ENCODE peak calls at places on chromosomes 13 and 19, in four cellular contexts. U is H1, W is fibroblast of lung, S is mammary epithelial cell. X is an unnamed sample.

GRCh38 chr13:30810261-30810701 is 74.9 kb downstream of the ALOX5AP start:
- DNase-seq in W (no peak), U (no peak), S (peak), X (no peak)

GRCh38 chr13:94328336-94329041 is 151.0 kb downstream of the DCT start:
- DNase-seq in S (no peak), W (no peak), U (no peak), X (no peak)

GRCh38 chr13:60152904-60153303 is 10.8 kb downstream of the DIAPH3 start:
- DNase-seq in S (no peak), U (no peak), W (peak), X (no peak)

GRCh38 chr13:107884564-107884963 is 330.8 kb downstream of the LIG4 start:
- DNase-seq in U (no peak), W (no peak), S (no peak), X (no peak)

GRCh38 chr13:94331281-94331680 is 148.2 kb downstream of the DCT start:
- DNase-seq in W (no peak), S (no peak), U (no peak), X (no peak)

GRCh38 chr13:23087884-23088283 is 92.9 kb upstream of the SGCG start:
- DNase-seq in U (peak), W (peak), S (no peak), X (peak)

GRCh38 chr13:97328222-97328790 is 105.7 kb upstream of the RAP2A start:
- DNase-seq in S (peak), U (no peak), W (peak), X (no peak)

GRCh38 chr19:10756791-10757190 is 38.9 kb downstream of the DNM2 start:
- DNase-seq in W (no peak), S (no peak), U (no peak), X (no peak)

GRCh38 chr19:15564534-15565168 is 50.4 kb upstream of the CYP4F8 start:
- DNase-seq in W (no peak), S (no peak), U (no peak), X (no peak)

GRCh38 chr13:19183676-19184075 is 2.1 kb upstream of the TUBA3C start:
- DNase-seq in S (no peak), W (no peak), U (no peak), X (no peak)

GRCh38 chr13:43153436-43154082 is 130.2 kb downstream of the DNAJC15 start:
- DNase-seq in U (no peak), W (peak), S (peak), X (no peak)

GRCh38 chr13:28448959-28449358 is 46.0 kb downstream of the FLT1 start:
- DNase-seq in W (no peak), U (no peak), S (no peak), X (no peak)

GRCh38 chr13:73782781-73783180 is 351.4 kb downstream of the KLF12 start:
- DNase-seq in U (no peak), W (peak), S (no peak), X (no peak)

GRCh38 chr19:51407631-51408131 is 9.8 kb downstream of the SIGLEC10 start:
- DNase-seq in S (peak), U (no peak), W (peak), X (no peak)

GRCh38 chr19:27764186-27764804 is 1448.7 kb downstream of the UQCRFS1 start:
- DNase-seq in W (no peak), S (no peak), U (no peak), X (no peak)

GRCh38 chr13:79470666-79471065 is 10.3 kb upstream of the NDFIP2 start:
- DNase-seq in W (no peak), U (no peak), S (no peak), X (no peak)

GRCh38 chr13:113399755-113400149 is 35.8 kb upstream of the GRTP1 start:
- DNase-seq in U (no peak), W (no peak), S (no peak), X (no peak)

GRCh38 chr13:48797127-48797526 is 143.4 kb downstream of the CYSLTR2 start:
- DNase-seq in S (no peak), U (no peak), W (no peak), X (no peak)

GRCh38 chr19:47735131-47735530 is 10.2 kb upstream of the NOP53 start:
- DNase-seq in S (no peak), W (no peak), U (no peak), X (no peak)

GRCh38 chr19:46839752-46840151 is 10.9 kb downstream of the AP2S1 start:
- DNase-seq in S (no peak), W (no peak), U (no peak), X (peak)

GRCh38 chr13:52459668-52460067 is 4.4 kb downstream of the CKAP2 start:
- DNase-seq in W (peak), U (no peak), S (peak), X (no peak)

GRCh38 chr13:107348471-107348870 is 780.5 kb upstream of the ARGLU1 start:
- DNase-seq in S (no peak), W (peak), U (no peak), X (no peak)

GRCh38 chr13:93003531-93003930 is 223.1 kb upstream of the GPC6 start:
- DNase-seq in U (no peak), W (no peak), S (no peak), X (no peak)

GRCh38 chr19:2180881-2181617 is 17.3 kb downstream of the DOT1L start:
- DNase-seq in W (no peak), U (no peak), S (no peak), X (no peak)

GRCh38 chr19:8631425-8631819 is 989 bp downstream of the NFILZ start:
- DNase-seq in W (peak), S (no peak), U (no peak), X (peak)

GRCh38 chr19:23823952-23824389 is 65.3 kb upstream of the ZNF681 start:
- DNase-seq in U (no peak), W (peak), S (peak), X (peak)

GRCh38 chr13:109704771-109705628 is 81.4 kb downstream of the IRS2 start:
- DNase-seq in S (peak), W (peak), U (no peak), X (peak)

GRCh38 chr19:29672933-29673336 is 7.7 kb downstream of the PLEKHF1 start:
- DNase-seq in S (no peak), U (no peak), W (no peak), X (no peak)

GRCh38 chr19:31253816-31254551 is 95.3 kb downstream of the TSHZ3 start:
- DNase-seq in S (peak), U (no peak), W (peak), X (no peak)

GRCh38 chr19:11694533-11695439 is 44.0 kb downstream of the ZNF823 start:
- DNase-seq in U (peak), S (peak), W (peak), X (peak)

GRCh38 chr19:38666662-38667448 is 19.4 kb downstream of the ACTN4 start:
- DNase-seq in W (peak), U (no peak), S (peak), X (no peak)

GRCh38 chr13:30371649-30372265 is 50.5 kb upstream of the UBE2L5 start:
- DNase-seq in W (peak), U (no peak), S (peak), X (peak)

GRCh38 chr13:22703601-22704209 is 477.1 kb upstream of the SGCG start:
- DNase-seq in S (peak), W (peak), U (no peak), X (no peak)

DNA sequence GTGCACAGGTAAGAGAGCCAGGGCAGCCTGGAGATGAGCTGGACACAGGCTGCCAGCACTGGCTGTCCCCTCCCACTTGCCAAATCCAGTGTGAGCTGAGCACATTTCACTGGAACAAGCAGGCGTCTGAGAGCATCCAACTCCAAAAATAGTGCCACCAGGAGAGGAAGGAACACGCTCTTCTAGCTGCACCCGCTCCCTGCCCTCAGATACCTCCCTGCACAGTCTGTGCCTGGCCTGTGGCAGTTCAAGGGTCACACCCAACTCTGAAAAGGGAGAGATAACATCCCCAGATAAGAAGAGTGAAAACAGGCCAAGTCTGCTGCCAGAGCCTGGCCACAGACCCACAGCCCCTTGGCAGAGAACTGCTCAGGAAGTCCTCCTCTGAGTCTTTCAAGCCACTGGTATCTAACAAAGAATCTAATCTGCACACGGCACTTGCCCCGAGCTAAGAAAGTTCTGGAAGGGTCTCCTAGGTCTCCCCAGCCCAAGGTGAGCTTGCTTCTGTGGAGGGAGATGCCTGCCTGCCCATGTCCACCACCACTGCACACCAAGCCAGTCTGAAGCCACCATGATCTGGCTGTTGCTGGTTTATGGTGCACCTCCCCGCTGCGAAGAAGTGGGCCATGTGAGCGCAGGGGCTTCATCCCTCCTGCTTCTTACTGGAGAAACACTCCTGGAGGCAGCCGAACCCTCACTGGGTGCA is 14.7 kb downstream of the ELL start:
- DNase-seq in S (no peak), W (no peak), U (no peak), X (peak)
- H3K9ac ChIP-seq in S (no peak), W (no peak), U (no peak), X (peak)

GRCh38 chr13:71867101-71867814 is at the start of gene DACH1:
- DNase-seq in U (peak), S (peak), W (peak), X (peak)
- H3K27ac ChIP-seq in U (no peak), S (no peak), W (no peak), X (peak)

DNA sequence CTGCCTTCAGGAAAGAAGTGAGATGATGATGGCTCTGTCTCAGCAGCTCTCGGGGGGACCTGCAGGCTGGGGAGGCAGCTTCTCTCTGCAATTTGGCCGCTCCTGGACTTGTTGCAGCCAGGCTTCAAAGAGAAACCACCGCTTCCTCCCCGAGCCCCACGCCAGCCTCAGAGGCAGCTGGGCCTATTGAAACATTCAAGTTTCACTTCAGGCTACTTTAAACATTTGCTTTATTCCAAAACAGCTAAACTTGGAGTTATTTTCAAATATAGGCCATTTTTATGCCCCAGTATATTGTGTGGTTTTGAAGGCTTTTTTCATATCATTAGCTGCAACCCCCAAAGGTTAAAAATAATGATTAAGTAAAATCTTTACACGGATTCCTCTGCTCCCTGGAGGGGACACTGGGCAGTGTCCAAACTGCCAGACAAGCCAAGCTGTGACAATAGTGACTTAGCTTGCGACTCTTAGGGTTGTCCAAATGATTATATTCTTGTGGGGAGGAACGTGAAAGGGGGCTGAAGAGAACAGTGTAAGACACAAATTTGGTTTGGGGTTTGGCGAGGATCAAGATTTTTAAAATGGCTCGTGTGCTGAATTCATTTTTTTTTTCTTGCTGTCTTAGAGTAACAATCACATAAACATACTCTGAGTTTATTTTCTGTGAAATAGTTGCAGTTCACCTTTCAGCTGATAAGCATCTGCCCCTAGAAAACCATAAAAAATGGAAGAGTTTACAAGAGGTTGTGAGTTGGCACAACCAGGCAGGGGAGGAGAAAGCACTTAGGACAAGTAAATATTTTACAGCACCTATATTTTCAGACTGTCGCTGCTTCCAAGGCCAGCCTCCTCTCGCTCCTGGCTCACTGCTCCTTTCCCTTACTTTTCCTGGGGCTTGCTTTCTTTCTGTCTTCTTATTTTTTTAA is 330.6 kb downstream of the DLEU7 start:
- DNase-seq in W (peak), S (no peak), U (no peak), X (peak)
- H3K4me3 ChIP-seq in W (peak), S (peak), U (no peak), X (peak)

GRCh38 chr19:48961051-48961649 is 4.0 kb upstream of the FTL start:
- DNase-seq in W (no peak), S (no peak), U (peak), X (no peak)
- H3K9ac ChIP-seq in W (no peak), S (no peak), U (no peak), X (peak)

DNA sequence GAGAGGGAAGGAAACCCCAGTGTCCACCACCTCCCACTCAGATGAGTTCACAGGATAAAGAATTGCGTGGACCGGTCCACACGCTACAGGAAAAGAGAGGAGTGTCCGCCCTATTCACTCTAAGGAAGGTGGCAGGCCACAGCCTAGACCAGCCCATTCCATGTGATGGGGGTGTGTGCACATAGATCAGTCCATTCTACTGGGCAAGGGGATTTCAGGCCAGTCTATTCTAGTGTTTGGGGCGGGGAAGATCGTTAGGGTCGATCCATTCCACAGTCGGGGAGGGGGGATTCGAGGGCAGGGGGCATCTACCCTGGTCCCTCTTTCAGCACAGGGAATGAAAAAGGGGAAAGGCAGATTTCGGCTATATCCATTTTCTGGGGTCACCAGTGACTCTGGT is 7.8 kb downstream of the FIZ1 start:
- DNase-seq in S (no peak), W (no peak), U (peak), X (no peak)
- H3K27ac ChIP-seq in S (no peak), W (no peak), U (no peak), X (no peak)

DNA sequence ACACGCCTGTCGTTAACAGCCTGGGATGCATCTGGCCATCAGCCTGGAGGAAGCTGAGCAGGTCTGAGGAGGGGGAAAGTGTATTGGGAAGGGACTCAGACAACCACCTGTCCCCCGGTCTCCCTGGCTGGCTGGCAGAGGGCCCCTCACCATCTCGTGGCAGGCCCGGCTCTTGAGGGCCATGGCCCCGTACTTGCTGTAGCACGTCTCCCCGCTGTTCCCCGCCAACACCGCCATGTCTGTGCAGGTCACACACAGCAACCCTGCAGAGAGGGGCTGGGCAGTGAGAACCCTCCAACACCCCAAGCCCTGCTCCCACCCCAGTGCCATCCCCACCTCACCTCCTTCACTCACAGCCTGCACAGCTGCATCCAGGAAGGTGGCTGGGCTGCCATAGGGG is 4.0 kb downstream of the TRMT1 start:
- DNase-seq in U (no peak), W (no peak), S (no peak), X (no peak)
- H3K4me3 ChIP-seq in U (no peak), W (no peak), S (no peak), X (no peak)